ENCODE peak calls at places on chromosomes 13 and 19, in nine cellular contexts. One of them, this sample, is unnamed.
A peak's percentile ranks its signal among the peaks of the same experiment; 100 is the strongest.

GRCh38 chr13:47846886-47847285 is 154.2 kb downstream of the SUCLA2 start:
- DNase-seq in fibroblast of pulmonary artery: no peak
- DNase-seq in esophagus squamous epithelium: no peak
- DNase-seq in testis: no peak
- DNase-seq in keratinocyte: no peak
- DNase-seq in fibroblast of mammary gland: no peak
- DNase-seq in AG10803: no peak
- DNase-seq in activated B cell treated with CpG ODN at 0.5 μM for 24 hours: no peak
- DNase-seq in neural crest cell: no peak
- DNase-seq in this sample: no peak

GRCh38 chr19:11208526-11209471 is 11.5 kb upstream of the KANK2 start:
- DNase-seq in testis: no peak
- DNase-seq in activated B cell treated with CpG ODN at 0.5 μM for 24 hours: no peak
- DNase-seq in esophagus squamous epithelium: no peak
- DNase-seq in keratinocyte: no peak
- DNase-seq in fibroblast of mammary gland: no peak
- DNase-seq in fibroblast of pulmonary artery: no peak
- DNase-seq in AG10803: peak; percentile 26
- DNase-seq in neural crest cell: peak; percentile 46
- DNase-seq in this sample: no peak

GRCh38 chr13:112444416-112445399 is 68.6 kb downstream of the SPACA7 start:
- DNase-seq in activated B cell treated with CpG ODN at 0.5 μM for 24 hours: no peak
- DNase-seq in keratinocyte: no peak
- DNase-seq in neural crest cell: no peak
- DNase-seq in esophagus squamous epithelium: no peak
- DNase-seq in fibroblast of pulmonary artery: no peak
- DNase-seq in fibroblast of mammary gland: no peak
- DNase-seq in testis: peak; percentile 8
- DNase-seq in AG10803: no peak
- DNase-seq in this sample: no peak

GRCh38 chr19:14085309-14085995 is at the start of gene C19orf67:
- DNase-seq in testis: no peak
- DNase-seq in keratinocyte: no peak
- DNase-seq in activated B cell treated with CpG ODN at 0.5 μM for 24 hours: no peak
- DNase-seq in neural crest cell: no peak
- DNase-seq in esophagus squamous epithelium: no peak
- DNase-seq in fibroblast of pulmonary artery: no peak
- DNase-seq in fibroblast of mammary gland: no peak
- DNase-seq in AG10803: no peak
- DNase-seq in this sample: no peak

GRCh38 chr13:19845758-19846157 is 17.7 kb downstream of the ZMYM5 start:
- DNase-seq in AG10803: peak; percentile 94
- DNase-seq in neural crest cell: no peak
- DNase-seq in esophagus squamous epithelium: no peak
- DNase-seq in fibroblast of pulmonary artery: peak; percentile 97
- DNase-seq in keratinocyte: peak; percentile 79
- DNase-seq in testis: no peak
- DNase-seq in fibroblast of mammary gland: peak; percentile 99
- DNase-seq in activated B cell treated with CpG ODN at 0.5 μM for 24 hours: no peak
- DNase-seq in this sample: no peak

GRCh38 chr13:77207943-77208342 is 119.0 kb downstream of the MYCBP2 start:
- DNase-seq in testis: no peak
- DNase-seq in fibroblast of mammary gland: peak; percentile 88
- DNase-seq in activated B cell treated with CpG ODN at 0.5 μM for 24 hours: no peak
- DNase-seq in keratinocyte: peak; percentile 2
- DNase-seq in AG10803: peak; percentile 88
- DNase-seq in fibroblast of pulmonary artery: peak; percentile 36
- DNase-seq in neural crest cell: no peak
- DNase-seq in esophagus squamous epithelium: no peak
- DNase-seq in this sample: no peak

GRCh38 chr13:80336335-80336734 is 4.6 kb downstream of the SPRY2 start:
- DNase-seq in esophagus squamous epithelium: no peak
- DNase-seq in activated B cell treated with CpG ODN at 0.5 μM for 24 hours: no peak
- DNase-seq in AG10803: peak; percentile 56
- DNase-seq in fibroblast of mammary gland: peak; percentile 52
- DNase-seq in fibroblast of pulmonary artery: peak; percentile 53
- DNase-seq in testis: no peak
- DNase-seq in neural crest cell: no peak
- DNase-seq in keratinocyte: no peak
- DNase-seq in this sample: no peak

GRCh38 chr13:19601749-19602725 is 31.4 kb upstream of the MPHOSPH8 start:
- DNase-seq in esophagus squamous epithelium: no peak
- DNase-seq in neural crest cell: peak; percentile 42
- DNase-seq in fibroblast of pulmonary artery: peak; percentile 41
- DNase-seq in AG10803: peak; percentile 27
- DNase-seq in testis: peak; percentile 48
- DNase-seq in fibroblast of mammary gland: peak; percentile 32
- DNase-seq in activated B cell treated with CpG ODN at 0.5 μM for 24 hours: peak; percentile 28
- DNase-seq in keratinocyte: no peak
- DNase-seq in this sample: peak; percentile 78

GRCh38 chr13:94658926-94659649 is 53.3 kb downstream of the SOX21 start:
- DNase-seq in AG10803: no peak
- DNase-seq in fibroblast of pulmonary artery: no peak
- DNase-seq in fibroblast of mammary gland: peak; percentile 5
- DNase-seq in keratinocyte: no peak
- DNase-seq in neural crest cell: no peak
- DNase-seq in testis: no peak
- DNase-seq in esophagus squamous epithelium: no peak
- DNase-seq in activated B cell treated with CpG ODN at 0.5 μM for 24 hours: no peak
- DNase-seq in this sample: no peak

GRCh38 chr13:85738696-85739320 is 60.4 kb downstream of the SLITRK6 start:
- DNase-seq in AG10803: no peak
- DNase-seq in fibroblast of mammary gland: no peak
- DNase-seq in esophagus squamous epithelium: no peak
- DNase-seq in neural crest cell: no peak
- DNase-seq in activated B cell treated with CpG ODN at 0.5 μM for 24 hours: no peak
- DNase-seq in fibroblast of pulmonary artery: no peak
- DNase-seq in testis: no peak
- DNase-seq in keratinocyte: peak; percentile 0
- DNase-seq in this sample: no peak

GRCh38 chr13:28558567-28558966 is 63.6 kb upstream of the FLT1 start:
- DNase-seq in fibroblast of pulmonary artery: no peak
- DNase-seq in esophagus squamous epithelium: no peak
- DNase-seq in fibroblast of mammary gland: peak; percentile 29
- DNase-seq in testis: no peak
- DNase-seq in neural crest cell: no peak
- DNase-seq in keratinocyte: no peak
- DNase-seq in AG10803: no peak
- DNase-seq in activated B cell treated with CpG ODN at 0.5 μM for 24 hours: no peak
- DNase-seq in this sample: no peak

GRCh38 chr19:18657590-18658365 is 20.9 kb downstream of the KLHL26 start:
- DNase-seq in AG10803: peak; percentile 32
- DNase-seq in activated B cell treated with CpG ODN at 0.5 μM for 24 hours: no peak
- DNase-seq in keratinocyte: no peak
- DNase-seq in esophagus squamous epithelium: no peak
- DNase-seq in fibroblast of pulmonary artery: peak; percentile 98
- DNase-seq in neural crest cell: peak; percentile 26
- DNase-seq in testis: peak; percentile 95
- DNase-seq in fibroblast of mammary gland: peak; percentile 82
- DNase-seq in this sample: no peak

GRCh38 chr19:50639121-50640112 is at the start of gene SYT3:
- DNase-seq in neural crest cell: peak; percentile 57
- DNase-seq in fibroblast of pulmonary artery: peak; percentile 53
- DNase-seq in fibroblast of mammary gland: peak; percentile 16
- DNase-seq in keratinocyte: no peak
- DNase-seq in esophagus squamous epithelium: no peak
- DNase-seq in activated B cell treated with CpG ODN at 0.5 μM for 24 hours: peak; percentile 21
- DNase-seq in testis: peak; percentile 80
- DNase-seq in AG10803: peak; percentile 29
- DNase-seq in this sample: no peak

GRCh38 chr19:43675269-43675879 is 5.4 kb upstream of the PLAUR start:
- DNase-seq in esophagus squamous epithelium: no peak
- DNase-seq in testis: no peak
- DNase-seq in fibroblast of pulmonary artery: peak; percentile 48
- DNase-seq in fibroblast of mammary gland: peak; percentile 61
- DNase-seq in AG10803: peak; percentile 30
- DNase-seq in activated B cell treated with CpG ODN at 0.5 μM for 24 hours: no peak
- DNase-seq in neural crest cell: no peak
- DNase-seq in keratinocyte: peak; percentile 98
- DNase-seq in this sample: no peak

GRCh38 chr13:28100149-28101121 is at the start of gene FLT3:
- DNase-seq in fibroblast of pulmonary artery: peak; percentile 15
- DNase-seq in activated B cell treated with CpG ODN at 0.5 μM for 24 hours: peak; percentile 48
- DNase-seq in fibroblast of mammary gland: peak; percentile 30
- DNase-seq in testis: peak; percentile 59
- DNase-seq in esophagus squamous epithelium: no peak
- DNase-seq in AG10803: peak; percentile 5
- DNase-seq in keratinocyte: no peak
- DNase-seq in neural crest cell: peak; percentile 38
- DNase-seq in this sample: no peak

GRCh38 chr13:39811696-39812095 is 156.2 kb downstream of the COG6 start:
- DNase-seq in esophagus squamous epithelium: no peak
- DNase-seq in AG10803: no peak
- DNase-seq in testis: no peak
- DNase-seq in keratinocyte: no peak
- DNase-seq in activated B cell treated with CpG ODN at 0.5 μM for 24 hours: no peak
- DNase-seq in fibroblast of pulmonary artery: no peak
- DNase-seq in neural crest cell: no peak
- DNase-seq in fibroblast of mammary gland: no peak
- DNase-seq in this sample: no peak
- TF ChIP-seq CTCF in esophagus squamous epithelium: no peak
- TF ChIP-seq CTCF in AG10803: no peak
- TF ChIP-seq CTCF in testis: no peak
- TF ChIP-seq CTCF in keratinocyte: no peak
- TF ChIP-seq CTCF in activated B cell treated with CpG ODN at 0.5 μM for 24 hours: no peak
- TF ChIP-seq CTCF in fibroblast of pulmonary artery: no peak
- TF ChIP-seq CTCF in neural crest cell: no peak
- TF ChIP-seq CTCF in fibroblast of mammary gland: no peak
- TF ChIP-seq CTCF in this sample: peak; percentile 29

GRCh38 chr13:69565334-69565733 is 542.3 kb upstream of the ATXN8OS start:
- DNase-seq in fibroblast of mammary gland: peak; percentile 4
- DNase-seq in activated B cell treated with CpG ODN at 0.5 μM for 24 hours: no peak
- DNase-seq in esophagus squamous epithelium: no peak
- DNase-seq in fibroblast of pulmonary artery: no peak
- DNase-seq in keratinocyte: no peak
- DNase-seq in AG10803: no peak
- DNase-seq in testis: peak; percentile 21
- DNase-seq in neural crest cell: no peak
- DNase-seq in this sample: no peak
- TF ChIP-seq CTCF in fibroblast of mammary gland: no peak
- TF ChIP-seq CTCF in activated B cell treated with CpG ODN at 0.5 μM for 24 hours: no peak
- TF ChIP-seq CTCF in esophagus squamous epithelium: no peak
- TF ChIP-seq CTCF in fibroblast of pulmonary artery: no peak
- TF ChIP-seq CTCF in keratinocyte: no peak
- TF ChIP-seq CTCF in AG10803: no peak
- TF ChIP-seq CTCF in testis: no peak
- TF ChIP-seq CTCF in neural crest cell: peak; percentile 58
- TF ChIP-seq CTCF in this sample: peak; percentile 58

GRCh38 chr19:8065489-8066261 is 13.1 kb downstream of the CCL25 start:
- DNase-seq in esophagus squamous epithelium: no peak
- DNase-seq in neural crest cell: no peak
- DNase-seq in activated B cell treated with CpG ODN at 0.5 μM for 24 hours: no peak
- DNase-seq in fibroblast of mammary gland: no peak
- DNase-seq in fibroblast of pulmonary artery: no peak
- DNase-seq in keratinocyte: no peak
- DNase-seq in testis: no peak
- DNase-seq in AG10803: no peak
- DNase-seq in this sample: no peak

GRCh38 chr19:8071912-8072311 is 19.4 kb downstream of the CCL25 start:
- DNase-seq in fibroblast of pulmonary artery: no peak
- DNase-seq in neural crest cell: no peak
- DNase-seq in activated B cell treated with CpG ODN at 0.5 μM for 24 hours: no peak
- DNase-seq in fibroblast of mammary gland: no peak
- DNase-seq in AG10803: no peak
- DNase-seq in esophagus squamous epithelium: no peak
- DNase-seq in keratinocyte: no peak
- DNase-seq in testis: no peak
- DNase-seq in this sample: no peak

GRCh38 chr19:8074501-8074900 is 21.9 kb downstream of the CCL25 start:
- DNase-seq in fibroblast of mammary gland: no peak
- DNase-seq in esophagus squamous epithelium: no peak
- DNase-seq in activated B cell treated with CpG ODN at 0.5 μM for 24 hours: no peak
- DNase-seq in AG10803: no peak
- DNase-seq in neural crest cell: no peak
- DNase-seq in testis: no peak
- DNase-seq in keratinocyte: no peak
- DNase-seq in fibroblast of pulmonary artery: no peak
- DNase-seq in this sample: no peak

GRCh38 chr19:8064866-8065486 is 12.4 kb downstream of the CCL25 start:
- DNase-seq in testis: no peak
- DNase-seq in neural crest cell: no peak
- DNase-seq in activated B cell treated with CpG ODN at 0.5 μM for 24 hours: no peak
- DNase-seq in fibroblast of mammary gland: no peak
- DNase-seq in keratinocyte: no peak
- DNase-seq in esophagus squamous epithelium: no peak
- DNase-seq in AG10803: no peak
- DNase-seq in fibroblast of pulmonary artery: no peak
- DNase-seq in this sample: no peak

GRCh38 chr19:8069116-8069973 is 16.8 kb downstream of the CCL25 start:
- DNase-seq in fibroblast of pulmonary artery: no peak
- DNase-seq in keratinocyte: no peak
- DNase-seq in fibroblast of mammary gland: peak; percentile 21
- DNase-seq in AG10803: no peak
- DNase-seq in activated B cell treated with CpG ODN at 0.5 μM for 24 hours: no peak
- DNase-seq in esophagus squamous epithelium: no peak
- DNase-seq in neural crest cell: peak; percentile 36
- DNase-seq in testis: peak; percentile 50
- DNase-seq in this sample: no peak
- TF ChIP-seq CTCF in fibroblast of pulmonary artery: peak; percentile 55
- TF ChIP-seq CTCF in keratinocyte: peak; percentile 61
- TF ChIP-seq CTCF in fibroblast of mammary gland: peak; percentile 68
- TF ChIP-seq CTCF in AG10803: peak; percentile 45
- TF ChIP-seq CTCF in activated B cell treated with CpG ODN at 0.5 μM for 24 hours: no peak
- TF ChIP-seq CTCF in esophagus squamous epithelium: peak; percentile 34
- TF ChIP-seq CTCF in neural crest cell: peak; percentile 75
- TF ChIP-seq CTCF in testis: peak; percentile 60
- TF ChIP-seq CTCF in this sample: peak; percentile 84

GRCh38 chr13:99932912-99933311 is 38.7 kb downstream of the ZIC5 start:
- DNase-seq in AG10803: no peak
- DNase-seq in keratinocyte: no peak
- DNase-seq in esophagus squamous epithelium: no peak
- DNase-seq in testis: no peak
- DNase-seq in fibroblast of mammary gland: no peak
- DNase-seq in activated B cell treated with CpG ODN at 0.5 μM for 24 hours: no peak
- DNase-seq in neural crest cell: no peak
- DNase-seq in fibroblast of pulmonary artery: no peak
- DNase-seq in this sample: no peak

GRCh38 chr13:99930925-99931324 is 40.6 kb downstream of the ZIC5 start:
- DNase-seq in testis: no peak
- DNase-seq in neural crest cell: no peak
- DNase-seq in keratinocyte: no peak
- DNase-seq in fibroblast of pulmonary artery: no peak
- DNase-seq in fibroblast of mammary gland: no peak
- DNase-seq in AG10803: no peak
- DNase-seq in esophagus squamous epithelium: no peak
- DNase-seq in activated B cell treated with CpG ODN at 0.5 μM for 24 hours: no peak
- DNase-seq in this sample: no peak

GRCh38 chr13:99931462-99931861 is 40.1 kb downstream of the ZIC5 start:
- DNase-seq in fibroblast of mammary gland: no peak
- DNase-seq in neural crest cell: no peak
- DNase-seq in esophagus squamous epithelium: no peak
- DNase-seq in activated B cell treated with CpG ODN at 0.5 μM for 24 hours: no peak
- DNase-seq in fibroblast of pulmonary artery: no peak
- DNase-seq in testis: no peak
- DNase-seq in keratinocyte: no peak
- DNase-seq in AG10803: no peak
- DNase-seq in this sample: no peak

GRCh38 chr13:99941086-99941485 is 30.5 kb downstream of the ZIC5 start:
- DNase-seq in fibroblast of mammary gland: no peak
- DNase-seq in esophagus squamous epithelium: no peak
- DNase-seq in testis: no peak
- DNase-seq in AG10803: no peak
- DNase-seq in fibroblast of pulmonary artery: no peak
- DNase-seq in keratinocyte: no peak
- DNase-seq in activated B cell treated with CpG ODN at 0.5 μM for 24 hours: no peak
- DNase-seq in neural crest cell: no peak
- DNase-seq in this sample: no peak

GRCh38 chr13:99935772-99936171 is 35.8 kb downstream of the ZIC5 start:
- DNase-seq in fibroblast of mammary gland: no peak
- DNase-seq in testis: no peak
- DNase-seq in neural crest cell: no peak
- DNase-seq in AG10803: no peak
- DNase-seq in esophagus squamous epithelium: no peak
- DNase-seq in fibroblast of pulmonary artery: no peak
- DNase-seq in activated B cell treated with CpG ODN at 0.5 μM for 24 hours: no peak
- DNase-seq in keratinocyte: no peak
- DNase-seq in this sample: no peak
- TF ChIP-seq CTCF in fibroblast of mammary gland: no peak
- TF ChIP-seq CTCF in testis: no peak
- TF ChIP-seq CTCF in neural crest cell: no peak
- TF ChIP-seq CTCF in AG10803: no peak
- TF ChIP-seq CTCF in esophagus squamous epithelium: no peak
- TF ChIP-seq CTCF in fibroblast of pulmonary artery: no peak
- TF ChIP-seq CTCF in activated B cell treated with CpG ODN at 0.5 μM for 24 hours: no peak
- TF ChIP-seq CTCF in keratinocyte: no peak
- TF ChIP-seq CTCF in this sample: no peak